ENCODE peak calls at places on chromosome 5, in nine cellular contexts. Z is A673; H is Peyer's patch; D is CD8-positive, alpha-beta T cell; I is heart right ventricle; S is adipocyte; T is uterus; F is body of pancreas; U is CD4-positive, alpha-beta memory T cell. M is an unnamed sample. For H3K27me3, the result is how much of the 10 kb centered on the place peaks cover.

GRCh38 chr5:74673011-74673790 is 11.8 kb upstream of the HEXB start:
- DNase-seq in Z (peak), H (no peak), D (no peak), I (no peak), S (peak), T (peak), F (no peak), U (no peak), M (peak)

GRCh38 chr5:131386779-131387178 is 122.9 kb downstream of the CDC42SE2 start:
- DNase-seq in Z (no peak), H (no peak), D (no peak), I (no peak), S (peak), T (no peak), F (no peak), U (no peak), M (no peak)

GRCh38 chr5:172886974-172887491 is 53.0 kb downstream of the ERGIC1 start:
- DNase-seq in Z (no peak), H (peak), D (no peak), I (peak), S (peak), T (peak), F (peak), U (no peak), M (peak)

GRCh38 chr5:103587185-103587748 is 24.7 kb upstream of the NUDT12 start:
- DNase-seq in Z (peak), H (no peak), D (no peak), I (no peak), S (peak), T (no peak), F (no peak), U (no peak), M (peak)

GRCh38 chr5:11793396-11793795 is 110.8 kb downstream of the CTNND2 start:
- DNase-seq in Z (no peak), H (no peak), D (no peak), I (no peak), S (no peak), T (no peak), F (no peak), U (no peak), M (no peak)

GRCh38 chr5:180070726-180071417 is 687 bp downstream of the RNF130 start:
- DNase-seq in Z (peak), H (peak), D (no peak), I (peak), S (peak), T (peak), F (peak), U (peak), M (peak)

GRCh38 chr5:146744358-146744757 is 134.2 kb downstream of the PPP2R2B start:
- DNase-seq in Z (no peak), H (no peak), D (no peak), I (no peak), S (peak), T (no peak), F (no peak), U (no peak), M (peak)

GRCh38 chr5:176636426-176636825 is 6.0 kb downstream of the EIF4E1B start:
- DNase-seq in Z (no peak), H (no peak), D (no peak), I (no peak), S (peak), T (no peak), F (no peak), U (no peak), M (no peak)

GRCh38 chr5:91146905-91147600 is 236.1 kb downstream of the ARRDC3 start:
- DNase-seq in Z (no peak), H (no peak), D (no peak), I (no peak), S (peak), T (no peak), F (no peak), U (no peak), M (peak)

GRCh38 chr5:171418316-171418981 is 998 bp upstream of the FGF18 start:
- DNase-seq in Z (peak), H (peak), D (peak), I (peak), S (peak), T (peak), F (peak), U (peak), M (peak)

GRCh38 chr5:56827043-56827442 is 11.7 kb downstream of the MAP3K1 start:
- DNase-seq in Z (no peak), H (no peak), D (no peak), I (no peak), S (no peak), T (no peak), F (no peak), U (no peak), M (no peak)

GRCh38 chr5:6582507-6583048 is 50.3 kb downstream of the NSUN2 start:
- DNase-seq in Z (no peak), H (no peak), D (no peak), I (no peak), S (no peak), T (no peak), F (no peak), U (no peak), M (no peak)

GRCh38 chr5:91562922-91563321 is 179.8 kb upstream of the ARRDC3 start:
- DNase-seq in Z (no peak), H (no peak), D (no peak), I (no peak), S (no peak), T (no peak), F (no peak), U (no peak), M (peak)

GRCh38 chr5:61637566-61637965 is 305.5 kb downstream of the ZSWIM6 start:
- DNase-seq in Z (peak), H (no peak), D (no peak), I (no peak), S (peak), T (no peak), F (no peak), U (no peak), M (no peak)

GRCh38 chr5:178563621-178564020 is 26.6 kb downstream of the COL23A1 start:
- DNase-seq in Z (no peak), H (no peak), D (no peak), I (no peak), S (no peak), T (no peak), F (no peak), U (no peak), M (no peak)

GRCh38 chr5:43210570-43210969 is 18.5 kb downstream of the NIM1K start:
- DNase-seq in Z (no peak), H (no peak), D (no peak), I (no peak), S (no peak), T (no peak), F (no peak), U (no peak), M (no peak)

GRCh38 chr5:59798862-59799667 is 94.5 kb downstream of the PDE4D start:
- DNase-seq in Z (peak), H (peak), D (no peak), I (no peak), S (peak), T (no peak), F (no peak), U (no peak), M (peak)

GRCh38 chr5:120297621-120298020 is 166.5 kb upstream of the PRR16 start:
- DNase-seq in Z (no peak), H (no peak), D (no peak), I (no peak), S (peak), T (no peak), F (no peak), U (no peak), M (no peak)

GRCh38 chr5:89407053-89407452 is 524.1 kb upstream of the MEF2C start:
- DNase-seq in Z (no peak), H (no peak), D (no peak), I (no peak), S (no peak), T (no peak), F (no peak), U (no peak), M (no peak)

GRCh38 chr5:53127107-53127506 is 17.6 kb upstream of the MOCS2 start:
- DNase-seq in Z (no peak), H (no peak), D (no peak), I (no peak), S (no peak), T (no peak), F (no peak), U (no peak), M (no peak)

GRCh38 chr5:9888517-9888916 is 258.4 kb upstream of the TAS2R1 start:
- DNase-seq in Z (no peak), H (no peak), D (no peak), I (no peak), S (peak), T (no peak), F (no peak), U (no peak), M (peak)

GRCh38 chr5:141521244-141521781 is 32.4 kb downstream of the PCDHGC5 start:
- DNase-seq in Z (peak), H (no peak), D (no peak), I (no peak), S (peak), T (peak), F (no peak), U (no peak), M (peak)

GRCh38 chr5:119220576-119221197 is 135.1 kb upstream of the TNFAIP8 start:
- DNase-seq in Z (no peak), H (no peak), D (no peak), I (no peak), S (no peak), T (no peak), F (no peak), U (no peak), M (no peak)

GRCh38 chr5:138110266-138110963 is 26.6 kb downstream of the WNT8A start:
- DNase-seq in Z (peak), H (no peak), D (no peak), I (no peak), S (no peak), T (no peak), F (no peak), U (no peak), M (no peak)

GRCh38 chr5:135119497-135119896 is 85.5 kb upstream of the PITX1 start:
- DNase-seq in Z (no peak), H (no peak), D (no peak), I (no peak), S (no peak), T (no peak), F (no peak), U (no peak), M (no peak)

GRCh38 chr5:55851675-55851979 is 470 bp downstream of the IL31RA start:
- DNase-seq in Z (no peak), H (no peak), D (no peak), I (no peak), S (no peak), T (no peak), F (no peak), U (no peak), M (no peak)

GRCh38 chr5:67644221-67644920 is 447.8 kb upstream of the CD180 start:
- DNase-seq in Z (no peak), H (no peak), D (no peak), I (no peak), S (no peak), T (no peak), F (no peak), U (no peak), M (no peak)

GRCh38 chr5:135950611-135951010 is 4.2 kb downstream of the LECT2 start:
- DNase-seq in Z (no peak), H (no peak), D (no peak), I (no peak), S (peak), T (no peak), F (no peak), U (no peak), M (no peak)

GRCh38 chr5:11227064-11227463 is 466.0 kb upstream of the DAP start:
- DNase-seq in Z (no peak), H (no peak), D (no peak), I (no peak), S (no peak), T (no peak), F (no peak), U (no peak), M (no peak)

GRCh38 chr5:117463836-117464235 is 889.2 kb upstream of the SEMA6A start:
- DNase-seq in Z (no peak), H (no peak), D (no peak), I (no peak), S (peak), T (no peak), F (no peak), U (no peak), M (no peak)

GRCh38 chr5:39215857-39216256 is 3.5 kb downstream of the FYB1 start:
- DNase-seq in Z (no peak), H (no peak), D (no peak), I (no peak), S (no peak), T (no peak), F (no peak), U (no peak), M (no peak)

GRCh38 chr5:65926893-65927292 is 518 bp downstream of the ERBIN start:
- DNase-seq in Z (peak), H (no peak), D (no peak), I (no peak), S (peak), T (no peak), F (peak), U (peak), M (peak)

GRCh38 chr5:128539038-128539429 is 989 bp upstream of the FBN2 start:
- DNase-seq in Z (no peak), H (no peak), D (peak), I (peak), S (peak), T (no peak), F (no peak), U (no peak), M (peak)
- H3K4me3 ChIP-seq in Z (no peak), H (peak), D (no peak), I (peak), S (peak), T (peak), F (no peak), U (no peak), M (peak)

DNA sequence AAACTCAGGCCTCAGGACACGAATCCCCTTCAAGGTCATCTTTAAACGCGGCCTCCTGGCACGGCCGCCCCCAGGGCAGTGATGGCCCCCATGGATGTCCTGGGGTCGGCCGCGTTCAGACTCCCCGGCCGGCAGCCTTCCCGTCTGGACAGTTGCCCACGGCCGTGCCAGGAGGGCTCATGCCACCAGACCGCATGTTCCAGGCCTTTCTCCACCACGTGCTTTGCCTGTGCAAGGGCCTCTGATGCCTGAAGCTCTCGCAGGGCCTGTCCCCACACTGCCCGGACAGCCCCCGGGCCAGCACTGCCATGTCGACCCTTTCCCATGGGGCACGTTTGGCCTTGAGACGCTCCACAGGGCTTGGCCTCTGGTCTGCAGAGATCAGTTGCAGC is 34.6 kb downstream of the SLC9A3 start:
- DNase-seq in Z (no peak), H (no peak), D (no peak), I (no peak), S (no peak), T (no peak), F (no peak), U (no peak), M (no peak)
- H3K27me3 ChIP-seq in Z (under half), H (under half), D (under half), I (half or more), S (under half), T (under half), F (under half), U (under half), M (under half)

GRCh38 chr5:134103998-134104612 is 10.4 kb upstream of the TCF7 start:
- DNase-seq in Z (no peak), H (no peak), D (peak), I (no peak), S (no peak), T (no peak), F (no peak), U (no peak), M (no peak)

GRCh38 chr5:134099939-134100282 is 14.6 kb upstream of the TCF7 start:
- DNase-seq in Z (no peak), H (no peak), D (no peak), I (no peak), S (no peak), T (no peak), F (no peak), U (no peak), M (no peak)

GRCh38 chr5:134101686-134102439 is 12.6 kb upstream of the TCF7 start:
- DNase-seq in Z (peak), H (peak), D (peak), I (peak), S (peak), T (no peak), F (peak), U (peak), M (no peak)

GRCh38 chr5:134100283-134101011 is 14.0 kb upstream of the TCF7 start:
- DNase-seq in Z (no peak), H (peak), D (peak), I (no peak), S (peak), T (no peak), F (no peak), U (peak), M (peak)

DNA sequence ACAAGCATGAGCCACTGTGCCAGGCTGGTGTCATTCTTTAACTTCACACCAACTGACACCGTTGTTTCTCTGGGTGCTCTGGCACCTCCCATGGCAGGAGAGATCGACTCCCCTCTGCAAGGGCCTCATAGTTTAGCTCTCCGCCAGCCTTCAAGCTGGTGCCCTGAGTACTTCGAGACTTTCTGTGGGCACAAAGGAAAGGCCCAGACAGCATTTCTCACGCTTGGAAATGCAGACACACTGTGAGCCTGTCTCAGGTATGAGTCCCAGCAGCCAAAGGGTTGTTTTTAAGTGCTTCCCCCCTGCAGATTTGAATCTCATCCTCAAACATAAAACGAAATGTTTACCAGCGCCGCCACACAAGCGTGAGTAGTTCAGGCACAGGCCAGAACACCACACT is 11.1 kb upstream of the TCF7 start:
- DNase-seq in Z (no peak), H (no peak), D (peak), I (no peak), S (no peak), T (no peak), F (no peak), U (no peak), M (no peak)
- H3K4me3 ChIP-seq in Z (no peak), H (no peak), D (peak), I (no peak), S (no peak), T (no peak), F (no peak), U (no peak), M (no peak)

GRCh38 chr5:149427374-149427773 is 48.3 kb upstream of the IL17B start:
- DNase-seq in Z (no peak), H (no peak), D (no peak), I (no peak), S (no peak), T (no peak), F (no peak), U (no peak), M (no peak)

GRCh38 chr5:149424371-149425315 is 45.6 kb upstream of the IL17B start:
- DNase-seq in Z (no peak), H (no peak), D (no peak), I (no peak), S (no peak), T (no peak), F (no peak), U (no peak), M (no peak)

GRCh38 chr5:149423287-149424268 is 44.5 kb upstream of the IL17B start:
- DNase-seq in Z (no peak), H (no peak), D (no peak), I (peak), S (peak), T (peak), F (no peak), U (no peak), M (no peak)

GRCh38 chr5:149426931-149427330 is 47.8 kb upstream of the IL17B start:
- DNase-seq in Z (no peak), H (no peak), D (no peak), I (no peak), S (no peak), T (no peak), F (no peak), U (no peak), M (no peak)

DNA sequence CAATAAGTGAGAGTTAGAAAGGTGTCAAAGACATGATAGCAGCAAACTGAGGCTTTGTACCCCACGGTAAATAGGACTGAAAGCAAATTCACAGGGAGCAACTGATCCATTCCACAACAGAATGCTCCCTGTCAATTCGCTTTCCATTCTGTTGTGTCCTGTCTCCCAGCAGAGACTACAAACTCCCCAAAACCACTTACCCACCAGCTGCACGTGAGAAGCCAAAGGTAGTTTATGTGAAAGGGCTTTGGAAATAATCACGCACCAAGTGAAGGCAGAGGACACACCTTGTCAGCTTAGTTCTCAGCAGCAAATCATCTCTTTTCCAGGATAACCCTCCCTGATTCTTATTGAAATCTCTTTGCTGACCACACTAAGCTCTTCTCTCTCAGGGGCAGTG is 46.6 kb upstream of the IL17B start:
- DNase-seq in Z (no peak), H (no peak), D (no peak), I (no peak), S (no peak), T (no peak), F (no peak), U (no peak), M (no peak)
- H3K27me3 ChIP-seq in Z (under half), H (under half), D (under half), I (under half), S (under half), T (under half), F (under half), U (under half), M (under half)

GRCh38 chr5:35861718-35862117 is 5.0 kb downstream of the IL7R start:
- DNase-seq in Z (no peak), H (no peak), D (no peak), I (no peak), S (no peak), T (no peak), F (no peak), U (no peak), M (no peak)
- H3K4me3 ChIP-seq in Z (no peak), H (peak), D (peak), I (no peak), S (no peak), T (no peak), F (no peak), U (peak), M (no peak)

GRCh38 chr5:174692381-174692780 is 32.0 kb upstream of the MSX2 start:
- DNase-seq in Z (no peak), H (no peak), D (no peak), I (no peak), S (no peak), T (no peak), F (no peak), U (no peak), M (no peak)
- H3K27me3 ChIP-seq in Z (half or more), H (under half), D (under half), I (half or more), S (half or more), T (under half), F (under half), U (under half), M (under half)

GRCh38 chr5:77627869-77628674 is 10.4 kb downstream of the OTP start:
- DNase-seq in Z (no peak), H (no peak), D (no peak), I (no peak), S (no peak), T (no peak), F (no peak), U (no peak), M (no peak)
- H3K4me3 ChIP-seq in Z (no peak), H (no peak), D (no peak), I (no peak), S (no peak), T (no peak), F (no peak), U (no peak), M (no peak)

GRCh38 chr5:5178580-5178979 is 38.5 kb downstream of the ADAMTS16 start:
- DNase-seq in Z (no peak), H (no peak), D (no peak), I (no peak), S (no peak), T (no peak), F (no peak), U (no peak), M (no peak)
- H3K27me3 ChIP-seq in Z (under half), H (under half), D (under half), I (under half), S (under half), T (under half), F (under half), U (under half), M (under half)

GRCh38 chr5:35857606-35858205 is 1.0 kb downstream of the IL7R start:
- DNase-seq in Z (peak), H (no peak), D (no peak), I (no peak), S (peak), T (no peak), F (no peak), U (peak), M (peak)
- H3K4me3 ChIP-seq in Z (no peak), H (peak), D (peak), I (no peak), S (peak), T (no peak), F (no peak), U (peak), M (no peak)

M was measured in bronchial epithelial cell.